ENCODE peak calls at places on chromosome 16, in ten cellular contexts. One of them, this sample, is unnamed.

GRCh38 chr16:85137323-85138072 is 25.2 kb upstream of the CIBAR2 start:
- DNase-seq in cardiac muscle cell: peak; percentile 98
- DNase-seq in stomach: peak; percentile 93
- DNase-seq in PC-3: peak; percentile 45
- DNase-seq in ovary: peak; percentile 98
- DNase-seq in fibroblast of mammary gland: peak; percentile 96
- DNase-seq in coronary artery: peak; percentile 96
- DNase-seq in bronchial epithelial cell: no peak
- DNase-seq in neural progenitor cell: peak; percentile 25
- DNase-seq in Peyer's patch: peak; percentile 47
- DNase-seq in this sample: no peak

GRCh38 chr16:73062640-73063283 is 14.8 kb upstream of the ZFHX3 start:
- DNase-seq in cardiac muscle cell: peak; percentile 14
- DNase-seq in stomach: no peak
- DNase-seq in PC-3: no peak
- DNase-seq in ovary: no peak
- DNase-seq in fibroblast of mammary gland: no peak
- DNase-seq in coronary artery: peak; percentile 73
- DNase-seq in bronchial epithelial cell: no peak
- DNase-seq in neural progenitor cell: peak; percentile 86
- DNase-seq in Peyer's patch: no peak
- DNase-seq in this sample: no peak

GRCh38 chr16:86854895-86855294 is 276.5 kb downstream of the FOXL1 start:
- DNase-seq in cardiac muscle cell: no peak
- DNase-seq in stomach: no peak
- DNase-seq in PC-3: peak; percentile 45
- DNase-seq in ovary: no peak
- DNase-seq in fibroblast of mammary gland: peak; percentile 70
- DNase-seq in coronary artery: no peak
- DNase-seq in bronchial epithelial cell: peak; percentile 4
- DNase-seq in neural progenitor cell: no peak
- DNase-seq in Peyer's patch: no peak
- DNase-seq in this sample: peak; percentile 34

GRCh38 chr16:1188781-1189189 is 35.9 kb downstream of the CACNA1H start:
- DNase-seq in cardiac muscle cell: peak; percentile 49
- DNase-seq in stomach: peak; percentile 58
- DNase-seq in PC-3: peak; percentile 35
- DNase-seq in ovary: peak; percentile 61
- DNase-seq in fibroblast of mammary gland: peak; percentile 18
- DNase-seq in coronary artery: no peak
- DNase-seq in bronchial epithelial cell: no peak
- DNase-seq in neural progenitor cell: peak; percentile 90
- DNase-seq in Peyer's patch: no peak
- DNase-seq in this sample: no peak

GRCh38 chr16:31127182-31127581 is 8.3 kb downstream of the PRSS8 start:
- DNase-seq in cardiac muscle cell: no peak
- DNase-seq in stomach: no peak
- DNase-seq in PC-3: no peak
- DNase-seq in ovary: no peak
- DNase-seq in fibroblast of mammary gland: no peak
- DNase-seq in coronary artery: no peak
- DNase-seq in bronchial epithelial cell: no peak
- DNase-seq in neural progenitor cell: no peak
- DNase-seq in Peyer's patch: no peak
- DNase-seq in this sample: no peak

GRCh38 chr16:1152651-1153259 is at the start of gene CACNA1H:
- DNase-seq in cardiac muscle cell: no peak
- DNase-seq in stomach: no peak
- DNase-seq in PC-3: no peak
- DNase-seq in ovary: peak; percentile 79
- DNase-seq in fibroblast of mammary gland: no peak
- DNase-seq in coronary artery: no peak
- DNase-seq in bronchial epithelial cell: no peak
- DNase-seq in neural progenitor cell: peak; percentile 86
- DNase-seq in Peyer's patch: no peak
- DNase-seq in this sample: no peak

GRCh38 chr16:88591577-88592021 is 21.4 kb downstream of the ZC3H18 start:
- DNase-seq in cardiac muscle cell: peak; percentile 10
- DNase-seq in stomach: no peak
- DNase-seq in PC-3: no peak
- DNase-seq in ovary: no peak
- DNase-seq in fibroblast of mammary gland: peak; percentile 98
- DNase-seq in coronary artery: no peak
- DNase-seq in bronchial epithelial cell: no peak
- DNase-seq in neural progenitor cell: no peak
- DNase-seq in Peyer's patch: peak; percentile 41
- DNase-seq in this sample: no peak

GRCh38 chr16:11639925-11640899 is 28.0 kb upstream of the SNN start:
- DNase-seq in cardiac muscle cell: peak; percentile 98
- DNase-seq in stomach: peak; percentile 73
- DNase-seq in PC-3: peak; percentile 56
- DNase-seq in ovary: peak; percentile 76
- DNase-seq in fibroblast of mammary gland: peak; percentile 99
- DNase-seq in coronary artery: peak; percentile 96
- DNase-seq in bronchial epithelial cell: peak; percentile 97
- DNase-seq in neural progenitor cell: peak; percentile 45
- DNase-seq in Peyer's patch: no peak
- DNase-seq in this sample: peak; percentile 99

DNA sequence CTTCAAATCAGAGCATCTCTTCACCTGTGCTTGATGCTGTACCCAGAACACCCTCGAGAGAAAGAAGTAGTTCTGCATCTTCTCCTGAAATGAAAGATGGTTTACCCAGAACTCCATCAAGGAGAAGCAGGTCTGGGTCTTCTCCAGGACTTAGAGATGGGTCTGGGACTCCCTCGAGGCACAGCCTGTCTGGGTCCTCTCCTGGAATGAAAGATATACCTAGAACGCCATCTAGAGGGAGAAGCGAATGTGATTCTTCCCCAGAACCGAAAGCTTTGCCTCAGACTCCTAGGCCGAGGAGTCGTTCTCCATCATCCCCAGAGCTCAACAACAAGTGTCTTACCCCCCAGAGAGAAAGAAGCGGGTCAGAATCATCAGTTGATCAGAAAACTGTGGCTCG is 12.3 kb downstream of the SRRM2 start:
- DNase-seq in cardiac muscle cell: no peak
- DNase-seq in stomach: no peak
- DNase-seq in PC-3: no peak
- DNase-seq in ovary: no peak
- DNase-seq in fibroblast of mammary gland: no peak
- DNase-seq in coronary artery: no peak
- DNase-seq in bronchial epithelial cell: no peak
- DNase-seq in neural progenitor cell: no peak
- DNase-seq in Peyer's patch: no peak
- DNase-seq in this sample: no peak
- TF ChIP-seq CTCF in cardiac muscle cell: no peak
- TF ChIP-seq CTCF in stomach: no peak
- TF ChIP-seq CTCF in PC-3: peak; percentile 33
- TF ChIP-seq CTCF in ovary: no peak
- TF ChIP-seq CTCF in fibroblast of mammary gland: no peak
- TF ChIP-seq CTCF in coronary artery: no peak
- TF ChIP-seq CTCF in bronchial epithelial cell: peak; percentile 7
- TF ChIP-seq CTCF in neural progenitor cell: no peak
- TF ChIP-seq CTCF in Peyer's patch: no peak
- TF ChIP-seq CTCF in this sample: no peak

GRCh38 chr16:78458588-78458987 is 359.1 kb downstream of the WWOX start:
- DNase-seq in cardiac muscle cell: no peak
- DNase-seq in stomach: no peak
- DNase-seq in PC-3: no peak
- DNase-seq in ovary: no peak
- DNase-seq in fibroblast of mammary gland: no peak
- DNase-seq in coronary artery: no peak
- DNase-seq in bronchial epithelial cell: no peak
- DNase-seq in neural progenitor cell: no peak
- DNase-seq in Peyer's patch: no peak
- DNase-seq in this sample: no peak

GRCh38 chr16:78460428-78460827 is 361.0 kb downstream of the WWOX start:
- DNase-seq in cardiac muscle cell: no peak
- DNase-seq in stomach: no peak
- DNase-seq in PC-3: peak; percentile 42
- DNase-seq in ovary: no peak
- DNase-seq in fibroblast of mammary gland: no peak
- DNase-seq in coronary artery: no peak
- DNase-seq in bronchial epithelial cell: peak; percentile 27
- DNase-seq in neural progenitor cell: no peak
- DNase-seq in Peyer's patch: no peak
- DNase-seq in this sample: no peak

GRCh38 chr16:78461087-78461486 is 361.6 kb downstream of the WWOX start:
- DNase-seq in cardiac muscle cell: no peak
- DNase-seq in stomach: no peak
- DNase-seq in PC-3: peak; percentile 1
- DNase-seq in ovary: no peak
- DNase-seq in fibroblast of mammary gland: no peak
- DNase-seq in coronary artery: no peak
- DNase-seq in bronchial epithelial cell: peak; percentile 35
- DNase-seq in neural progenitor cell: no peak
- DNase-seq in Peyer's patch: no peak
- DNase-seq in this sample: no peak

GRCh38 chr16:78452030-78452429 is 352.6 kb downstream of the WWOX start:
- DNase-seq in cardiac muscle cell: no peak
- DNase-seq in stomach: no peak
- DNase-seq in PC-3: peak; percentile 21
- DNase-seq in ovary: no peak
- DNase-seq in fibroblast of mammary gland: no peak
- DNase-seq in coronary artery: no peak
- DNase-seq in bronchial epithelial cell: no peak
- DNase-seq in neural progenitor cell: no peak
- DNase-seq in Peyer's patch: no peak
- DNase-seq in this sample: no peak

DNA sequence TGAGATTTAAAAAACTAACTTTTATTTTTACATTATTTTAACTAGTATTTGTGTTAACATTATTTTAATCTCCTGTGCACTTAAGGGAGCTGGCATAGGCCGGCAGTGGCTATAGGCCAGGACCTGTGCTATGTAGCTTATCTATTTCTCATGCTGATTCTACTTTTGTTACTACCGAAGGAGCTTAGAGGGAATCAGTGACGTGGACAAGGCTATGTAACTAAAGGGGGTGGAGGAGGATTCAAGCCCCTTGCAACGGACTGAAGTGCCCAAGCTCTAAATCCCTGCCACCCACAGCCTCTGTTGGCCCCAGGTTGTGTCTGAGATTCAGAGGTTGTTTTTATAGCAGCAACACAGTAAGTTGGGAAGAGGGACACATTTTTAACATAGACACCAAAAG is 356.4 kb downstream of the WWOX start:
- DNase-seq in cardiac muscle cell: no peak
- DNase-seq in stomach: peak; percentile 53
- DNase-seq in PC-3: no peak
- DNase-seq in ovary: no peak
- DNase-seq in fibroblast of mammary gland: no peak
- DNase-seq in coronary artery: no peak
- DNase-seq in bronchial epithelial cell: no peak
- DNase-seq in neural progenitor cell: peak; percentile 71
- DNase-seq in Peyer's patch: no peak
- DNase-seq in this sample: no peak
- H3K4me3 ChIP-seq in cardiac muscle cell: no peak overlapping the region
- H3K4me3 ChIP-seq in stomach: no peak overlapping the region
- H3K4me3 ChIP-seq in PC-3: no peak overlapping the region
- H3K4me3 ChIP-seq in ovary: no peak overlapping the region
- H3K4me3 ChIP-seq in fibroblast of mammary gland: no peak overlapping the region
- H3K4me3 ChIP-seq in coronary artery: no peak overlapping the region
- H3K4me3 ChIP-seq in bronchial epithelial cell: no peak overlapping the region
- H3K4me3 ChIP-seq in neural progenitor cell: no peak overlapping the region
- H3K4me3 ChIP-seq in Peyer's patch: no peak overlapping the region
- H3K4me3 ChIP-seq in this sample: no peak overlapping the region

GRCh38 chr16:65069766-65070165 is 52.1 kb downstream of the CDH11 start:
- DNase-seq in cardiac muscle cell: peak; percentile 25
- DNase-seq in stomach: no peak
- DNase-seq in PC-3: no peak
- DNase-seq in ovary: no peak
- DNase-seq in fibroblast of mammary gland: peak; percentile 81
- DNase-seq in coronary artery: no peak
- DNase-seq in bronchial epithelial cell: no peak
- DNase-seq in neural progenitor cell: no peak
- DNase-seq in Peyer's patch: no peak
- DNase-seq in this sample: no peak

GRCh38 chr16:65070831-65071230 is 51.0 kb downstream of the CDH11 start:
- DNase-seq in cardiac muscle cell: peak; percentile 97
- DNase-seq in stomach: peak; percentile 26
- DNase-seq in PC-3: peak; percentile 90
- DNase-seq in ovary: peak; percentile 73
- DNase-seq in fibroblast of mammary gland: peak; percentile 100
- DNase-seq in coronary artery: peak; percentile 86
- DNase-seq in bronchial epithelial cell: peak; percentile 88
- DNase-seq in neural progenitor cell: no peak
- DNase-seq in Peyer's patch: no peak
- DNase-seq in this sample: peak; percentile 84

GRCh38 chr16:65069090-65069489 is 52.8 kb downstream of the CDH11 start:
- DNase-seq in cardiac muscle cell: peak; percentile 75
- DNase-seq in stomach: no peak
- DNase-seq in PC-3: peak; percentile 52
- DNase-seq in ovary: no peak
- DNase-seq in fibroblast of mammary gland: peak; percentile 97
- DNase-seq in coronary artery: no peak
- DNase-seq in bronchial epithelial cell: peak; percentile 77
- DNase-seq in neural progenitor cell: no peak
- DNase-seq in Peyer's patch: no peak
- DNase-seq in this sample: peak; percentile 89

GRCh38 chr16:65066646-65067045 is 55.2 kb downstream of the CDH11 start:
- DNase-seq in cardiac muscle cell: no peak
- DNase-seq in stomach: no peak
- DNase-seq in PC-3: no peak
- DNase-seq in ovary: no peak
- DNase-seq in fibroblast of mammary gland: no peak
- DNase-seq in coronary artery: no peak
- DNase-seq in bronchial epithelial cell: no peak
- DNase-seq in neural progenitor cell: no peak
- DNase-seq in Peyer's patch: no peak
- DNase-seq in this sample: no peak

DNA sequence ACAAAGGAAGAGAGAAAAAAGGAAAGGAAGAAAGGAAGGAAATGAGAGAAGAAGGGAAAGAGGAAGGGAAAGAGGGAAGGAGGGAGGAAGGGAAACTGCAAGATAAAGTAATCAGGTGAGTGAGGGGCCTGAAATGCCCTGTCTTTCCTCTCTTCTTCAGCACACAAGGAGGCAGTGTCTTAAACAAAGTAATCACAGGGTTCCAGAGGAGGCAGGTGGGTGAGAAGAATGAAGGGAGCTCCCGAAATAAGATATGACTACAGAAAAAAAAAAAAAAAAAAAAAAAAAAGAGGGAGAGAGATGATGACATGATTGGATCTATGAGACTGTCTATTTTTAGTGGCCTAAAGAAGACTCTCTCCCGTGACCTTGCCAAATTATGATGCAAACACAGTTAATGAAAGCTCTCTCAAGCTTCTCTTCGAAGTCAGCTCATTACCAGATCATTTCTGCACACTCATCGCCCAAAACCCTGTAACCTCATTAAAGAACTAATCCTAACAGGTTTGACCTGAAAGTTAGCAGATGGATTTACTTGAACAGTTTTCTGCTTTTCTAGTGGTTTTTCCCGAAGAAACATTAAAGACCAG is 53.6 kb downstream of the CDH11 start:
- DNase-seq in cardiac muscle cell: peak; percentile 59
- DNase-seq in stomach: no peak
- DNase-seq in PC-3: no peak
- DNase-seq in ovary: no peak
- DNase-seq in fibroblast of mammary gland: peak; percentile 88
- DNase-seq in coronary artery: no peak
- DNase-seq in bronchial epithelial cell: peak; percentile 27
- DNase-seq in neural progenitor cell: no peak
- DNase-seq in Peyer's patch: no peak
- DNase-seq in this sample: peak; percentile 71
- TF ChIP-seq CTCF in cardiac muscle cell: no peak
- TF ChIP-seq CTCF in stomach: no peak
- TF ChIP-seq CTCF in PC-3: no peak
- TF ChIP-seq CTCF in ovary: no peak
- TF ChIP-seq CTCF in fibroblast of mammary gland: no peak
- TF ChIP-seq CTCF in coronary artery: no peak
- TF ChIP-seq CTCF in bronchial epithelial cell: no peak
- TF ChIP-seq CTCF in neural progenitor cell: no peak
- TF ChIP-seq CTCF in Peyer's patch: no peak
- TF ChIP-seq CTCF in this sample: no peak

DNA sequence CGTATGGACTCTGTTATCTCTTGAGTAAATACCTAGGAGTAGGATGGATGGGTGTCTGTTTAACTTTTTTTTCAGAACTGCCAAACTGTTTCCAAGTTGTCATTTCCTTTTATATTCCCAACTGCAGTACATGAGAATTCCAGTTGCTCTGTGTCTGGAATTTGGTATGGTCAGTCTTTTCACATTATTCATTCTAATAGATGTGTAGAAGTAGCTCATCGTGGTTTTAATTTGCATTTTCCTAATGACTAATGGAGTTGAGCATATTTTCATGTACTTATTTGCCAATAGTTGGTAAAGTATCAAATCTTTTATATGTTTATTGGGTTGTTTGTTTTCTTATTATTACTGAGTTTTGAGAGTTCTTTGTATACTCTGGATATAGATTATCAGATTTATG is 27.0 kb downstream of the MRTFB start:
- DNase-seq in cardiac muscle cell: no peak
- DNase-seq in stomach: no peak
- DNase-seq in PC-3: no peak
- DNase-seq in ovary: no peak
- DNase-seq in fibroblast of mammary gland: peak; percentile 46
- DNase-seq in coronary artery: no peak
- DNase-seq in bronchial epithelial cell: peak; percentile 56
- DNase-seq in neural progenitor cell: no peak
- DNase-seq in Peyer's patch: no peak
- DNase-seq in this sample: peak; percentile 8
- H3K4me3 ChIP-seq in cardiac muscle cell: no peak overlapping the region
- H3K4me3 ChIP-seq in stomach: no peak overlapping the region
- H3K4me3 ChIP-seq in PC-3: peak overlapping the region; percentile 58
- H3K4me3 ChIP-seq in ovary: no peak overlapping the region
- H3K4me3 ChIP-seq in fibroblast of mammary gland: no peak overlapping the region
- H3K4me3 ChIP-seq in coronary artery: no peak overlapping the region
- H3K4me3 ChIP-seq in bronchial epithelial cell: no peak overlapping the region
- H3K4me3 ChIP-seq in neural progenitor cell: no peak overlapping the region
- H3K4me3 ChIP-seq in Peyer's patch: no peak overlapping the region
- H3K4me3 ChIP-seq in this sample: no peak overlapping the region

This sample was measured in BJ.